ENCODE peak calls at places on chromosomes 5 and 9, in seven cellular contexts. One of them, this sample, is unnamed.

GRCh38 chr9:19154135-19154612 is 26.9 kb upstream of the PLIN2 start:
- DNase-seq in ureter: no peak
- DNase-seq in hepatic stellate cell: peak; percentile 63
- DNase-seq in activated naive CD4-positive, alpha-beta T cell: no peak
- DNase-seq in amniotic stem cell: peak; percentile 23
- DNase-seq in fibroblast of lung: peak; percentile 97
- DNase-seq in activated naive CD8-positive, alpha-beta T cell treated with anti-CD3 and anti-CD28 coated beads for 36 hours: no peak
- DNase-seq in this sample: peak; percentile 68

GRCh38 chr9:37976714-37977477 is 73.0 kb upstream of the SLC25A51 start:
- DNase-seq in amniotic stem cell: peak; percentile 55
- DNase-seq in activated naive CD8-positive, alpha-beta T cell treated with anti-CD3 and anti-CD28 coated beads for 36 hours: no peak
- DNase-seq in hepatic stellate cell: peak; percentile 85
- DNase-seq in ureter: peak; percentile 70
- DNase-seq in activated naive CD4-positive, alpha-beta T cell: no peak
- DNase-seq in fibroblast of lung: peak; percentile 95
- DNase-seq in this sample: peak; percentile 75

GRCh38 chr5:176744584-176744965 is 65.8 kb upstream of the UNC5A start:
- DNase-seq in hepatic stellate cell: no peak
- DNase-seq in activated naive CD8-positive, alpha-beta T cell treated with anti-CD3 and anti-CD28 coated beads for 36 hours: no peak
- DNase-seq in fibroblast of lung: peak; percentile 2
- DNase-seq in amniotic stem cell: no peak
- DNase-seq in ureter: peak; percentile 14
- DNase-seq in activated naive CD4-positive, alpha-beta T cell: no peak
- DNase-seq in this sample: peak; percentile 17

GRCh38 chr5:74035521-74035937 is 409.5 kb downstream of the ARHGEF28 start:
- DNase-seq in activated naive CD4-positive, alpha-beta T cell: no peak
- DNase-seq in activated naive CD8-positive, alpha-beta T cell treated with anti-CD3 and anti-CD28 coated beads for 36 hours: no peak
- DNase-seq in ureter: peak; percentile 55
- DNase-seq in amniotic stem cell: no peak
- DNase-seq in hepatic stellate cell: peak; percentile 12
- DNase-seq in fibroblast of lung: peak; percentile 74
- DNase-seq in this sample: peak; percentile 90

GRCh38 chr5:17477553-17478265 is 20.3 kb upstream of the TAF11L2 start:
- DNase-seq in activated naive CD8-positive, alpha-beta T cell treated with anti-CD3 and anti-CD28 coated beads for 36 hours: no peak
- DNase-seq in ureter: no peak
- DNase-seq in hepatic stellate cell: no peak
- DNase-seq in amniotic stem cell: no peak
- DNase-seq in activated naive CD4-positive, alpha-beta T cell: no peak
- DNase-seq in fibroblast of lung: no peak
- DNase-seq in this sample: no peak

GRCh38 chr5:115962565-115963402 is 509 bp downstream of the LVRN start:
- DNase-seq in ureter: no peak
- DNase-seq in fibroblast of lung: peak; percentile 22
- DNase-seq in activated naive CD4-positive, alpha-beta T cell: no peak
- DNase-seq in amniotic stem cell: no peak
- DNase-seq in activated naive CD8-positive, alpha-beta T cell treated with anti-CD3 and anti-CD28 coated beads for 36 hours: no peak
- DNase-seq in hepatic stellate cell: peak; percentile 32
- DNase-seq in this sample: no peak

GRCh38 chr5:74409737-74410136 is 230.8 kb downstream of the ENC1 start:
- DNase-seq in fibroblast of lung: no peak
- DNase-seq in activated naive CD8-positive, alpha-beta T cell treated with anti-CD3 and anti-CD28 coated beads for 36 hours: no peak
- DNase-seq in amniotic stem cell: no peak
- DNase-seq in activated naive CD4-positive, alpha-beta T cell: no peak
- DNase-seq in ureter: no peak
- DNase-seq in hepatic stellate cell: no peak
- DNase-seq in this sample: no peak

GRCh38 chr9:121929893-121930875 is 162.9 kb downstream of the TTLL11 start:
- DNase-seq in amniotic stem cell: no peak
- DNase-seq in activated naive CD8-positive, alpha-beta T cell treated with anti-CD3 and anti-CD28 coated beads for 36 hours: no peak
- DNase-seq in hepatic stellate cell: no peak
- DNase-seq in activated naive CD4-positive, alpha-beta T cell: no peak
- DNase-seq in ureter: no peak
- DNase-seq in fibroblast of lung: no peak
- DNase-seq in this sample: no peak

GRCh38 chr9:75914002-75914401 is 23.5 kb downstream of the PCSK5 start:
- DNase-seq in activated naive CD8-positive, alpha-beta T cell treated with anti-CD3 and anti-CD28 coated beads for 36 hours: no peak
- DNase-seq in fibroblast of lung: no peak
- DNase-seq in activated naive CD4-positive, alpha-beta T cell: no peak
- DNase-seq in hepatic stellate cell: no peak
- DNase-seq in amniotic stem cell: no peak
- DNase-seq in ureter: no peak
- DNase-seq in this sample: no peak

GRCh38 chr9:101480386-101480785 is 44.8 kb upstream of the ALDOB start:
- DNase-seq in activated naive CD4-positive, alpha-beta T cell: no peak
- DNase-seq in activated naive CD8-positive, alpha-beta T cell treated with anti-CD3 and anti-CD28 coated beads for 36 hours: no peak
- DNase-seq in hepatic stellate cell: no peak
- DNase-seq in fibroblast of lung: no peak
- DNase-seq in amniotic stem cell: no peak
- DNase-seq in ureter: peak; percentile 52
- DNase-seq in this sample: no peak

GRCh38 chr9:36007309-36007708 is 29.4 kb upstream of the RECK start:
- DNase-seq in activated naive CD4-positive, alpha-beta T cell: no peak
- DNase-seq in ureter: no peak
- DNase-seq in activated naive CD8-positive, alpha-beta T cell treated with anti-CD3 and anti-CD28 coated beads for 36 hours: no peak
- DNase-seq in hepatic stellate cell: no peak
- DNase-seq in fibroblast of lung: no peak
- DNase-seq in amniotic stem cell: no peak
- DNase-seq in this sample: no peak

GRCh38 chr5:54457094-54457531 is 1.6 kb downstream of the HSPB3 start:
- DNase-seq in ureter: no peak
- DNase-seq in activated naive CD4-positive, alpha-beta T cell: no peak
- DNase-seq in hepatic stellate cell: peak; percentile 79
- DNase-seq in fibroblast of lung: peak; percentile 82
- DNase-seq in activated naive CD8-positive, alpha-beta T cell treated with anti-CD3 and anti-CD28 coated beads for 36 hours: no peak
- DNase-seq in amniotic stem cell: peak; percentile 33
- DNase-seq in this sample: peak; percentile 15

GRCh38 chr5:66587771-66588170 is 8.4 kb upstream of the MAST4 start:
- DNase-seq in hepatic stellate cell: no peak
- DNase-seq in ureter: no peak
- DNase-seq in activated naive CD4-positive, alpha-beta T cell: no peak
- DNase-seq in amniotic stem cell: no peak
- DNase-seq in activated naive CD8-positive, alpha-beta T cell treated with anti-CD3 and anti-CD28 coated beads for 36 hours: no peak
- DNase-seq in fibroblast of lung: no peak
- DNase-seq in this sample: no peak

GRCh38 chr9:90044710-90045151 is 439.9 kb downstream of the GADD45G start:
- DNase-seq in ureter: no peak
- DNase-seq in activated naive CD4-positive, alpha-beta T cell: no peak
- DNase-seq in hepatic stellate cell: no peak
- DNase-seq in amniotic stem cell: no peak
- DNase-seq in fibroblast of lung: no peak
- DNase-seq in activated naive CD8-positive, alpha-beta T cell treated with anti-CD3 and anti-CD28 coated beads for 36 hours: no peak
- DNase-seq in this sample: peak; percentile 17

GRCh38 chr5:73655521-73656160 is 29.6 kb downstream of the ARHGEF28 start:
- DNase-seq in activated naive CD4-positive, alpha-beta T cell: no peak
- DNase-seq in amniotic stem cell: no peak
- DNase-seq in hepatic stellate cell: no peak
- DNase-seq in activated naive CD8-positive, alpha-beta T cell treated with anti-CD3 and anti-CD28 coated beads for 36 hours: no peak
- DNase-seq in ureter: no peak
- DNase-seq in fibroblast of lung: no peak
- DNase-seq in this sample: no peak

GRCh38 chr5:165134146-165134545 is 1628.7 kb downstream of the MAT2B start:
- DNase-seq in ureter: no peak
- DNase-seq in activated naive CD4-positive, alpha-beta T cell: no peak
- DNase-seq in hepatic stellate cell: no peak
- DNase-seq in fibroblast of lung: no peak
- DNase-seq in activated naive CD8-positive, alpha-beta T cell treated with anti-CD3 and anti-CD28 coated beads for 36 hours: no peak
- DNase-seq in amniotic stem cell: no peak
- DNase-seq in this sample: no peak

GRCh38 chr5:9339206-9339818 is 206.6 kb downstream of the SEMA5A start:
- DNase-seq in activated naive CD8-positive, alpha-beta T cell treated with anti-CD3 and anti-CD28 coated beads for 36 hours: no peak
- DNase-seq in amniotic stem cell: no peak
- DNase-seq in ureter: no peak
- DNase-seq in activated naive CD4-positive, alpha-beta T cell: no peak
- DNase-seq in hepatic stellate cell: no peak
- DNase-seq in fibroblast of lung: no peak
- DNase-seq in this sample: peak; percentile 55